ENCODE peak calls at places on chromosomes 12 and 14, in ten cellular contexts. B, N, F, U, H, X, Z, W, G and Y are unnamed samples.

GRCh38 chr14:38255408-38255672 is 553 bp downstream of the CLEC14A start:
- DNase-seq in Z (no peak), W (peak; percentile 18), U (peak; percentile 31), G (no peak), F (peak; percentile 74), X (peak; percentile 84), H (peak; percentile 69), B (no peak), N (no peak), Y (no peak)

GRCh38 chr12:537772-538171 is 78.0 kb downstream of the B4GALNT3 start:
- DNase-seq in W (peak; percentile 91), X (no peak), H (no peak), F (no peak), N (no peak), U (no peak), B (no peak), G (no peak), Z (no peak), Y (peak; percentile 90)

GRCh38 chr12:92108651-92109050 is 37.0 kb downstream of the BTG1 start:
- DNase-seq in F (peak; percentile 59), W (no peak), X (peak; percentile 69), B (no peak), H (no peak), N (peak; percentile 42), U (no peak), Z (no peak), G (peak; percentile 65), Y (no peak)

GRCh38 chr12:6211421-6211869 is 11.2 kb downstream of the CD9 start:
- DNase-seq in X (no peak), G (no peak), W (no peak), H (no peak), F (no peak), B (no peak), N (no peak), Z (no peak), U (no peak), Y (no peak)

GRCh38 chr12:110316861-110317260 is 35.8 kb downstream of the ATP2A2 start:
- DNase-seq in U (no peak), H (no peak), F (no peak), Z (no peak), G (no peak), N (no peak), W (no peak), X (no peak), B (no peak), Y (no peak)

GRCh38 chr14:74976264-74977113 is 21.1 kb upstream of the PGF start:
- DNase-seq in N (no peak), U (no peak), W (no peak), X (no peak), G (no peak), F (no peak), Z (no peak), H (no peak), B (no peak), Y (peak; percentile 24)

GRCh38 chr14:100581228-100582145 is 5.7 kb downstream of the BEGAIN start:
- DNase-seq in U (peak; percentile 8), G (no peak), B (no peak), F (no peak), H (peak; percentile 42), X (peak; percentile 24), W (no peak), N (no peak), Z (no peak), Y (no peak)

GRCh38 chr12:62191747-62192485 is 68.3 kb upstream of the USP15 start:
- DNase-seq in F (peak; percentile 49), N (peak; percentile 8), U (peak; percentile 24), W (no peak), X (peak; percentile 78), H (peak; percentile 75), B (no peak), G (peak; percentile 59), Z (no peak), Y (no peak)

GRCh38 chr14:90758959-90759358 is 57.3 kb downstream of the TTC7B start:
- DNase-seq in N (no peak), X (no peak), W (peak; percentile 37), F (no peak), H (no peak), B (peak; percentile 4), Z (peak; percentile 76), U (peak; percentile 65), G (no peak), Y (no peak)

GRCh38 chr12:20127401-20127800 is 240.9 kb upstream of the PDE3A start:
- DNase-seq in Z (no peak), H (no peak), F (no peak), B (no peak), G (no peak), W (no peak), U (no peak), N (no peak), X (no peak), Y (no peak)

DNA sequence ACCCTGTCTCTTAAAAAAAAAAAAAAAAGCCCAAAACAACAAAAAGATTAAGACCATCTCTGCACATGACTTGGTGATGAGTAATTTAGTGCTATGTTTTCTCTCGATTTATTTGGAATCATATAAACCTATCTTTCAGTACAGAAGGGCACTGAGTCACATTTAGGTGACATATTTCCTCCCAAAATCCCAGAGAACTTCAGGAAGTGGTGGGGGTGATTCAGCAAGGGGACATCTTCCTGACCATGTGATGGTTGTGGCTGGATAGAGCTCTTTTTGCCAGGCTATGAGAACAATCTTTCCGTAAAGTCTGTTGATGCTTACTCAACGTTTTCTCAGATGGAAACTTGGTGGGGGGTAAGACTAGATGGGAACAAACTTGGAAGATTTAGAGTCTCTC is 50.0 kb downstream of the PPFIBP1 start:
- DNase-seq in B (no peak), U (no peak), X (no peak), N (no peak), G (no peak), W (no peak), Z (no peak), H (no peak), F (no peak), Y (no peak)
- H3K4me1 ChIP-seq in B (no peaks in the 10 kb centered on the region), U (no peaks in the 10 kb centered on the region), X (no peaks in the 10 kb centered on the region), N (peaks cover 2% of the 10 kb centered on the region), G (peaks cover 4% of the 10 kb centered on the region), W (no peaks in the 10 kb centered on the region), Z (peaks cover 44% of the 10 kb centered on the region), H (no peaks in the 10 kb centered on the region), F (peaks cover 2% of the 10 kb centered on the region), Y (no peaks in the 10 kb centered on the region)

GRCh38 chr12:48192861-48193260 is 9.4 kb downstream of the CCDC184 start:
- DNase-seq in Z (no peak), W (no peak), X (no peak), B (no peak), U (no peak), H (no peak), F (no peak), G (no peak), N (no peak), Y (no peak)

GRCh38 chr12:48193623-48194022 is 9.5 kb downstream of the OR10AD1 start:
- DNase-seq in B (no peak), G (no peak), N (no peak), Z (no peak), F (no peak), W (no peak), H (no peak), X (no peak), U (no peak), Y (no peak)

GRCh38 chr12:48187916-48188695 is 4.7 kb downstream of the CCDC184 start:
- DNase-seq in F (no peak), Z (no peak), H (no peak), B (no peak), W (no peak), U (no peak), X (no peak), G (no peak), N (no peak), Y (no peak)

GRCh38 chr12:48191096-48191495 is 7.7 kb downstream of the CCDC184 start:
- DNase-seq in F (no peak), U (no peak), X (no peak), N (no peak), Z (no peak), G (no peak), W (no peak), B (no peak), H (no peak), Y (no peak)

GRCh38 chr12:48189331-48190125 is 6.1 kb downstream of the CCDC184 start:
- DNase-seq in H (no peak), B (peak; percentile 68), W (peak; percentile 83), F (peak; percentile 76), Z (peak; percentile 70), U (no peak), G (peak; percentile 79), X (peak; percentile 95), N (peak; percentile 73), Y (peak; percentile 93)
- H3K4me1 ChIP-seq in H (no peaks in the 10 kb centered on the region), B (no peaks in the 10 kb centered on the region), W (no peaks in the 10 kb centered on the region), F (peaks cover 13% of the 10 kb centered on the region), Z (peaks cover 5% of the 10 kb centered on the region), U (no peaks in the 10 kb centered on the region), G (no peaks in the 10 kb centered on the region), X (no peaks in the 10 kb centered on the region), N (peaks cover 14% of the 10 kb centered on the region), Y (no peaks in the 10 kb centered on the region)

DNA sequence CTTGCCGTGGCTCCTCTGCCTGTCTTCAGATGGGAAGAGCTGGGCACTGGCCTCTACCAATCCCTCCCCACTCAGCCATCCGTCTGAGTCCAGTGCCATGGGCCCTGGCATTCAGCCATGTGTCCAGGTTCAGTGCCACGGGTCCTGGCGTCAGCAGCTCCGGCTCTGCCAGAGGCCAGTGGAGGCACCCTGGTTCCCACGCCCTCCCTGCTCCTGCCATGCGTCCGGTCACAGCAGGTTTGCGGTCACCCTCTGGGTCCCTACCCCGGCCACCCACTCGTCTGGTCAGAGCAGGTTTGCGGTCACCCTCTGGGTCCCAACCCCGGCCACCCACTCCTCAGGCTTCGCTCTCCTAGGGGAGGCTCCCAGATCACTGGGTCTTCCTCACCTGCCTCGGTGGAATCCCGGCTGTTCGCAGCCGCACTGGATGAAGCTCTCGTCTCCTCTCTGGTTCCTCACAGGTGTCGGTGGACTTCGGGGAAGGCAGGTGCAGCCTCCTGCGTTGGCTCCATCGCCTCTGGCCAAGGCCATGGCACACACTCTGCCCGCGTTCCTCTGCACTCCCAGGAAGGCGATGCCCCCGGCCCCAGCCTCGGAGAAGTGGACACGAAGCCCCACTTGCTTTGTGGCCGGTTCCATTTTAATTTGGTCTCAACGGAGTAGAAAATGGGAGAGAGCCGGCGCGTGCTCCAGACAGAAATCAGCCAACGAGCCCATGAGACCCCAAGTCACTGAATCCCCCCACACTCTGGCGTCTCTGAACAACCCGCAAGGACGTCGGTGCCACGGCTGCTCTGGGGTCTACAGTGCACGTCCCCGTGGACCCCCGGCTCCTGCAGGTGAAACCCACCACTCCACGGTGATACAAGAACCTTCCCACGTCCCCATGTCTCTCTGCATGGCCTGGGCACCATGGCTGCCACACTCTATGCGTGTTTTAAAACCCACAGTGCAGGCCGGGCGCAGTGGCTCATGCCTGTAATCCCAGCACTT is 47.8 kb upstream of the FBRSL1 start:
- DNase-seq in X (no peak), Z (no peak), N (no peak), U (no peak), F (no peak), W (no peak), B (no peak), G (no peak), H (peak; percentile 77), Y (no peak)
- H3K4me1 ChIP-seq in X (no peaks in the 10 kb centered on the region), Z (no peaks in the 10 kb centered on the region), N (no peaks in the 10 kb centered on the region), U (no peaks in the 10 kb centered on the region), F (no peaks in the 10 kb centered on the region), W (no peaks in the 10 kb centered on the region), B (peaks cover 18% of the 10 kb centered on the region), G (no peaks in the 10 kb centered on the region), H (no peaks in the 10 kb centered on the region), Y (peaks cover 4% of the 10 kb centered on the region)

DNA sequence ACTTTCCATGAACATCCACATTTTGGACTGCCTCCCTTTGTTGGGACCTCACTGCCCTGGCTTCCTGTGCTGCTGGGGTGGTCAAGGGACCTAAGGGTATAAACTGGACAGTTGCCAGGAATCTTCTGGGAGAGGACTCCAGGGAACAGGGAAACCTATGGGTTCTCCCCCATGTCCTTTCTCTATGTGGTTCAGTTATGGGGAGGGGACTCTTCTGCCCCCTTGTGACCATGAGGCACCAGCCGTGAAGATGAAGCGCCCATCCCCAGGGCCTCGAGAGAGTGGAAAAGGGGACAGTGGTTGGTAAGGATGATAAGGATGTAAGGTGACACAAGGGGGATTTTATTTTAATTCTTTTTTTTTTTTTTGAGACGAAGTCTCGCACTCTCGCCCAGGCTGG is 177.0 kb upstream of the TMEM132C start:
- DNase-seq in Z (no peak), F (no peak), H (no peak), N (no peak), G (no peak), X (peak; percentile 57), U (no peak), B (no peak), W (no peak), Y (no peak)
- H3K4me1 ChIP-seq in Z (no peaks in the 10 kb centered on the region), F (no peaks in the 10 kb centered on the region), H (no peaks in the 10 kb centered on the region), N (no peaks in the 10 kb centered on the region), G (no peaks in the 10 kb centered on the region), X (no peaks in the 10 kb centered on the region), U (no peaks in the 10 kb centered on the region), B (no peaks in the 10 kb centered on the region), W (no peaks in the 10 kb centered on the region), Y (no peaks in the 10 kb centered on the region)